ENCODE peak calls at places on chromosome X, in ten cellular contexts. H is T1000, B is AG09309, E is posterior vena cava, A is left ventricle myocardium superior, N is Calu3, P is ureter, V is NAMALWA, O is OCI-LY7, M is SK-MEL-5. W is an unnamed sample.

GRCh38 chrX:73266766-73267165 is 52.1 kb upstream of the NAP1L2 start:
- DNase-seq in V (no peak), A (no peak), N (no peak), M (no peak), H (no peak), P (no peak), O (no peak), B (no peak), E (no peak), W (no peak)

GRCh38 chrX:101191217-101191750 is 28.3 kb upstream of the DRP2 start:
- DNase-seq in H (no peak), N (no peak), M (no peak), A (peak), B (no peak), E (no peak), P (no peak), V (no peak), O (no peak), W (no peak)

GRCh38 chrX:7115557-7115956 is 32.0 kb upstream of the STS start:
- DNase-seq in V (peak), P (no peak), N (no peak), E (no peak), M (peak), O (peak), H (no peak), A (peak), B (no peak), W (no peak)

GRCh38 chrX:106976416-106976815 is 23.6 kb downstream of the MORC4 start:
- DNase-seq in B (no peak), N (no peak), A (no peak), V (no peak), E (no peak), M (no peak), P (no peak), H (no peak), O (no peak), W (no peak)

GRCh38 chrX:1094934-1095333 is 117.5 kb downstream of the CRLF2 start:
- DNase-seq in B (no peak), M (no peak), N (no peak), V (no peak), E (peak), H (no peak), O (no peak), A (no peak), P (no peak), W (no peak)

GRCh38 chrX:40864972-40865371 is 129.6 kb upstream of the MED14 start:
- DNase-seq in A (no peak), H (no peak), B (no peak), V (no peak), M (no peak), N (no peak), P (no peak), O (no peak), E (no peak), W (peak)

GRCh38 chrX:40039887-40040286 is 57.9 kb downstream of the BCOR start:
- DNase-seq in O (peak), P (no peak), H (no peak), E (no peak), N (no peak), A (no peak), M (no peak), V (no peak), B (no peak), W (no peak)

GRCh38 chrX:44012484-44013096 is 39.4 kb upstream of the NDP start:
- DNase-seq in A (peak), B (peak), V (no peak), N (peak), O (no peak), E (peak), P (peak), H (peak), M (no peak), W (peak)

GRCh38 chrX:72016881-72017783 is 106.5 kb downstream of the NHSL2 start:
- DNase-seq in E (peak), M (no peak), A (no peak), P (peak), H (no peak), N (no peak), O (no peak), B (no peak), V (no peak), W (no peak)

GRCh38 chrX:142804085-142804484 is 221.6 kb upstream of the SPANXN4 start:
- DNase-seq in O (no peak), E (no peak), N (no peak), V (peak), A (no peak), M (peak), B (no peak), H (no peak), P (no peak), W (no peak)

GRCh38 chrX:97685753-97686152 is 802.0 kb downstream of the RPA4 start:
- DNase-seq in M (peak), E (no peak), N (peak), A (no peak), V (peak), B (peak), P (no peak), O (peak), H (no peak), W (peak)

GRCh38 chrX:125395626-125396025 is 76.0 kb downstream of the TEX13C start:
- DNase-seq in O (no peak), P (no peak), M (no peak), E (no peak), A (no peak), N (no peak), H (no peak), B (no peak), V (no peak), W (no peak)

GRCh38 chrX:137431693-137432488 is 134.0 kb upstream of the ZIC3 start:
- DNase-seq in B (no peak), O (no peak), H (no peak), V (no peak), E (no peak), N (no peak), P (no peak), M (no peak), A (no peak), W (no peak)

GRCh38 chrX:71053217-71053621 is 14.9 kb downstream of the SNX12 start:
- DNase-seq in M (no peak), B (no peak), O (no peak), N (peak), V (no peak), H (no peak), E (no peak), P (no peak), A (peak), W (no peak)

GRCh38 chrX:72297953-72298730 is 7.6 kb downstream of the CITED1 start:
- DNase-seq in P (no peak), A (no peak), B (no peak), H (no peak), V (peak), N (no peak), E (no peak), O (peak), M (peak), W (no peak)

GRCh38 chrX:32995427-32995826 is 215.9 kb downstream of the DMD start:
- DNase-seq in V (no peak), A (no peak), P (no peak), B (no peak), N (no peak), H (no peak), O (no peak), E (no peak), M (no peak), W (no peak)

GRCh38 chrX:97389761-97390192 is 506.1 kb downstream of the RPA4 start:
- DNase-seq in M (no peak), A (no peak), N (peak), O (no peak), V (no peak), P (no peak), H (peak), B (peak), E (no peak), W (peak)

GRCh38 chrX:5236096-5236495 is 992.6 kb downstream of the NLGN4X start:
- DNase-seq in B (no peak), A (no peak), M (peak), N (no peak), H (no peak), E (no peak), V (peak), O (peak), P (no peak), W (no peak)

GRCh38 chrX:85375333-85375738 is 4.1 kb downstream of the POF1B start:
- DNase-seq in A (no peak), B (no peak), H (no peak), O (no peak), M (no peak), E (no peak), V (no peak), P (no peak), N (peak), W (no peak)

GRCh38 chrX:112910418-112910817 is 69.8 kb upstream of the AMOT start:
- DNase-seq in V (no peak), E (no peak), P (no peak), B (no peak), H (no peak), M (no peak), A (no peak), N (no peak), O (no peak), W (no peak)

GRCh38 chrX:129779747-129780146 is at the start of gene SASH3:
- DNase-seq in P (no peak), B (no peak), O (peak), A (peak), E (peak), H (no peak), M (no peak), N (no peak), V (peak), W (no peak)

GRCh38 chrX:134670241-134670811 is 12.1 kb upstream of the PLAC1 start:
- DNase-seq in V (no peak), P (no peak), A (no peak), N (peak), M (peak), E (no peak), B (no peak), H (peak), O (no peak), W (peak)

W was measured in amniotic stem cell.